ENCODE peak calls at places on chromosomes 3 and 15, in four cellular contexts. Q is lower lobe of right lung, Y is left lung, E is neuronal stem cell. X is an unnamed sample.

GRCh38 chr3:41697702-41698101 is 264.2 kb downstream of the ULK4 start:
- DNase-seq in Q (no peak), Y (no peak), E (no peak), X (no peak)

GRCh38 chr3:155739154-155739553 is 5.7 kb downstream of the PLCH1 start:
- DNase-seq in Q (no peak), Y (no peak), E (no peak), X (no peak)

GRCh38 chr3:37279226-37279625 is 104.8 kb upstream of the LRRFIP2 start:
- DNase-seq in Q (no peak), Y (no peak), E (no peak), X (no peak)

GRCh38 chr15:65868546-65869126 is 655 bp upstream of the RAB11A start:
- DNase-seq in Q (no peak), Y (no peak), E (no peak), X (no peak)

GRCh38 chr3:105970283-105970682 is 101.5 kb upstream of the CBLB start:
- DNase-seq in Q (peak), Y (peak), E (no peak), X (no peak)

GRCh38 chr3:113606539-113607218 is 74.3 kb downstream of the SIDT1 start:
- DNase-seq in Q (no peak), Y (no peak), E (no peak), X (peak)

GRCh38 chr3:14366233-14366632 is 36.2 kb upstream of the SLC6A6 start:
- DNase-seq in Q (no peak), Y (no peak), E (no peak), X (no peak)

GRCh38 chr3:151638555-151638954 is 95.2 kb upstream of the AADACL2 start:
- DNase-seq in Q (no peak), Y (no peak), E (no peak), X (no peak)

GRCh38 chr3:168952551-168952950 is 711.0 kb downstream of the MECOM start:
- DNase-seq in Q (no peak), Y (no peak), E (no peak), X (no peak)

GRCh38 chr15:74240002-74240568 is 4.0 kb downstream of the CCDC33 start:
- DNase-seq in Q (peak), Y (peak), E (no peak), X (peak)

GRCh38 chr15:49988766-49989165 is 130.3 kb downstream of the ATP8B4 start:
- DNase-seq in Q (no peak), Y (no peak), E (no peak), X (no peak)

GRCh38 chr3:39361252-39361927 is 21.8 kb upstream of the SLC25A38 start:
- DNase-seq in Q (no peak), Y (no peak), E (no peak), X (no peak)

GRCh38 chr15:63492541-63493077 is 11.8 kb upstream of the USP3 start:
- DNase-seq in Q (no peak), Y (no peak), E (no peak), X (no peak)

GRCh38 chr3:16410659-16411058 is 102.8 kb downstream of the RFTN1 start:
- DNase-seq in Q (no peak), Y (peak), E (no peak), X (no peak)

GRCh38 chr3:25834346-25834745 is 44.5 kb downstream of the OXSM start:
- DNase-seq in Q (no peak), Y (no peak), E (no peak), X (no peak)

GRCh38 chr3:197398301-197398878 is 100.0 kb upstream of the DLG1 start:
- DNase-seq in Q (no peak), Y (no peak), E (no peak), X (no peak)

GRCh38 chr15:37837276-37837675 is 97.2 kb upstream of the TMCO5A start:
- DNase-seq in Q (no peak), Y (no peak), E (no peak), X (no peak)

GRCh38 chr15:98597666-98598065 is 50.7 kb upstream of the IGF1R start:
- DNase-seq in Q (no peak), Y (no peak), E (no peak), X (no peak)

GRCh38 chr3:187136936-187137335 is 2.4 kb downstream of the RPL39L start:
- DNase-seq in Q (no peak), Y (no peak), E (no peak), X (no peak)

GRCh38 chr15:54605556-54605955 is 591.2 kb downstream of the RSL24D1 start:
- DNase-seq in Q (no peak), Y (no peak), E (no peak), X (no peak)

GRCh38 chr3:4943553-4943952 is 35.7 kb upstream of the BHLHE40 start:
- DNase-seq in Q (no peak), Y (no peak), E (no peak), X (no peak)

GRCh38 chr3:178950676-178951075 is 120.9 kb downstream of the ZMAT3 start:
- DNase-seq in Q (no peak), Y (no peak), E (no peak), X (no peak)

GRCh38 chr3:134757549-134758069 is 37.5 kb upstream of the EPHB1 start:
- DNase-seq in Q (no peak), Y (no peak), E (no peak), X (no peak)

GRCh38 chr15:45187894-45188830 is at the start of gene SHF:
- DNase-seq in Q (no peak), Y (peak), E (peak), X (peak)

GRCh38 chr3:5390221-5390620 is 202.7 kb downstream of the EDEM1 start:
- DNase-seq in Q (no peak), Y (no peak), E (no peak), X (no peak)

GRCh38 chr3:130894873-130895330 is 1.0 kb downstream of the ATP2C1 start:
- DNase-seq in Q (no peak), Y (no peak), E (peak), X (no peak)

GRCh38 chr15:100592898-100593297 is 9.1 kb downstream of the LINS1 start:
- DNase-seq in Q (no peak), Y (no peak), E (no peak), X (no peak)

GRCh38 chr3:31275038-31275562 is 257.6 kb upstream of the STT3B start:
- DNase-seq in Q (no peak), Y (no peak), E (no peak), X (no peak)

GRCh38 chr15:59304807-59305206 is 67.9 kb downstream of the MYO1E start:
- DNase-seq in Q (no peak), Y (no peak), E (no peak), X (no peak)

GRCh38 chr15:59303641-59304433 is 68.8 kb downstream of the MYO1E start:
- DNase-seq in Q (no peak), Y (no peak), E (no peak), X (no peak)

GRCh38 chr15:59309405-59309804 is 63.3 kb downstream of the MYO1E start:
- DNase-seq in Q (no peak), Y (no peak), E (no peak), X (no peak)

GRCh38 chr15:59307164-59307535 is 65.5 kb downstream of the MYO1E start:
- DNase-seq in Q (no peak), Y (no peak), E (no peak), X (no peak)

GRCh38 chr15:59306520-59307163 is 66.0 kb downstream of the MYO1E start:
- DNase-seq in Q (no peak), Y (no peak), E (no peak), X (no peak)
- H3K27ac ChIP-seq in Q (no peak), Y (no peak), E (no peak), X (no peak)

GRCh38 chr3:99579246-99579645 is 59.1 kb upstream of the COL8A1 start:
- DNase-seq in Q (no peak), Y (no peak), E (no peak), X (no peak)

GRCh38 chr3:99579965-99580364 is 58.4 kb upstream of the COL8A1 start:
- DNase-seq in Q (no peak), Y (no peak), E (no peak), X (no peak)

GRCh38 chr3:99575683-99576082 is 62.7 kb upstream of the COL8A1 start:
- DNase-seq in Q (no peak), Y (no peak), E (no peak), X (no peak)

GRCh38 chr3:99577160-99577559 is 61.2 kb upstream of the COL8A1 start:
- DNase-seq in Q (no peak), Y (no peak), E (no peak), X (no peak)

DNA sequence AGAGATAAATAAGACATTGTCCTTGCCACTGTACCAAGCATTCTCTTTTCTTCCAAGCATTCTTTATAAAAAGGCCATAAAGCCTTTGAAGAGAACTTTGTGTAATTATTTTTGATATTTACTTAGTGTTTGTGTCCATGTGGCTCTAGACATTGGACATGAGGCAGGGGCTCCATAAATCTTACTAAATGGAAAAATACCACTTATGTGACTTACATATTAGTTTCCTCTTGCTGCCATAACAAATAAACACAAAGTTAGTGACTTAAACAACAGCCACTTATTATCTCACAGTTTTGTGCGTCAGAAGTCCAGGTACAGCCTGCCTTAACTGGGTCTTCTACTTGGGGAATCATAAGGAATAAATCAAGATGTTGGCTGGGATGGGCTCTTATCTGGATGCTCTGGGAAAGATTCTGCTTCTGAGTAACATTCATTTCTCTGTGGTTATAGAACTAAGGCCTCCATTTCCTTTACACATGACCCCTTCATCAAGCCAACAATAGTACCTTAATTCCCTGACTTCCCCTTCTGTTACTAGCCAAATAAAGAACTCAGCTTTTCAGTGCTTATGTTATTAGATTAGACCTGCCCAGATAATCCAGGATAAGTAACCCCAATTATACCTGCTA is 59.9 kb upstream of the COL8A1 start:
- DNase-seq in Q (no peak), Y (no peak), E (no peak), X (no peak)
- H3K27ac ChIP-seq in Q (no peak), Y (no peak), E (no peak), X (no peak)

DNA sequence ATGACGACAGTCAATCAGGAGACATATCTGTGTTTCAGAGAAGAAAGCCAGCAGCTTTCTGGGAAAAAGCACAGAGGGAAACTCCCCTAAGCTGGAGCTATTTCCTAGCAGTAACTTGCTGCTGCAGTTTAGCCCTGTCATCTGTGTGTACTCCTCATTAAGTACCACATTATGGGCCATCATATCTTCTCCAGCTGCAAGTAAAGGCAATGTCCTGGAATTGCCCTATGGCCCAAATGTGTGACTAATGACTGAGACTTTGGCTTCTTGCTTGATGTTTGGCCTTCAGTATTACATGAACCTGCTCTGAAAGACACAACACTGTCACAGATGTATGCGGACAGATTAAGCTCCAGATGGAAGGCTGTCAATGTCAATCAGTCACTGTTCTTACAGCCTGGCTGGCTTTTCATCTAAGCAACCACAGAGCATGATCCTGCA is 190.8 kb downstream of the FHIT start:
- DNase-seq in Q (no peak), Y (no peak), E (no peak), X (no peak)
- H3K27ac ChIP-seq in Q (no peak), Y (no peak), E (no peak), X (no peak)

DNA sequence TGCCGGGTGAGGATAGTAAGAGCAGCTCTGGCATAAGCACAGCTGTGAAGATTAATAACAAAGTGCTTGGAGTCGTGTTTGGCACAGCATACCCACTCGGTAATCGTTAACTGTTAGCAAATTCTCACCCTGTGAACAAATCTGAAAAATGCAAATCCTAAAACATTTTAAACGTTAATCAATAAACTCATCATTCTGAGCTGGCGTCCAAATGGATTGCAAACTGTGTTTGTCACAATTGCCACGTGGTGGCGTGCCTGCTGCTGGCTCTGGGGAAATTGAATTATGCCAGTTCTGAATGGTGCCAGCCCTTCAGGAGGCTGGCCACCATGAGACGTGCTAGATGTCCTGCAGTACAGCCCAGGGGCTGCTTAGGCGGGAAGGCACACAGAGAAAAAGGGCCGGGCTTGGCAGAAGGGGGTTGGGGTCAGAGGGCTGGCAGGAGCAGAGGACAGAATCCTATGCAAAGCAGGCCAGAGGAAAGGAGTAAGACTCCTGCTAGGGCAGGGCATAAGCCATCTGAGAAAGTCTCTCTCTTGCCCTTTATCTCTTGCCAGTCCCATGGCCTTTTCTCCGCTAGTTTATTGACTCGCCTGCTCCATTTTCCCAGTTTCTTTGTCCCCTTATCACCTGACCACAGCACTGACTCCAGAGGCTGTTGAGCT is 22.1 kb upstream of the POLG start:
- DNase-seq in Q (no peak), Y (no peak), E (no peak), X (peak)
- H3K27ac ChIP-seq in Q (no peak), Y (no peak), E (no peak), X (no peak)

GRCh38 chr3:141735176-141735575 is 2.9 kb upstream of the RNF7 start:
- DNase-seq in Q (no peak), Y (no peak), E (no peak), X (no peak)
- H3K27ac ChIP-seq in Q (no peak), Y (no peak), E (no peak), X (no peak)

GRCh38 chr15:92168284-92168683 is 225.4 kb upstream of the ST8SIA2 start:
- DNase-seq in Q (no peak), Y (no peak), E (no peak), X (no peak)
- H3K27ac ChIP-seq in Q (no peak), Y (no peak), E (no peak), X (no peak)

GRCh38 chr3:13051581-13051980 is 21.6 kb downstream of the IQSEC1 start:
- DNase-seq in Q (no peak), Y (no peak), E (no peak), X (no peak)
- H3K27ac ChIP-seq in Q (no peak), Y (no peak), E (no peak), X (no peak)